ENCODE peak calls at places on chromosome 19, in six cellular contexts. D, Y, F, B, R and O are unnamed samples.

GRCh38 chr19:1312732-1313694 is 27.3 kb downstream of the EFNA2 start:
- DNase-seq in D (no peak), Y (no peak), F (peak; percentile 47), B (no peak), R (no peak), O (no peak)

GRCh38 chr19:53517114-53517741 is 20.7 kb upstream of the ZNF331 start:
- DNase-seq in D (no peak), Y (no peak), F (no peak), B (no peak), R (no peak), O (no peak)

GRCh38 chr19:45919678-45920077 is 5.1 kb upstream of the NANOS2 start:
- DNase-seq in D (no peak), Y (no peak), F (no peak), B (no peak), R (no peak), O (no peak)

GRCh38 chr19:39997595-39998216 is 846 bp downstream of the ZNF546 start:
- DNase-seq in D (no peak), Y (no peak), F (peak; percentile 80), B (no peak), R (no peak), O (no peak)

GRCh38 chr19:4196587-4197148 is 14.2 kb downstream of the ANKRD24 start:
- DNase-seq in D (no peak), Y (no peak), F (no peak), B (no peak), R (no peak), O (no peak)

GRCh38 chr19:6678690-6679109 is 8.7 kb upstream of the TNFSF14 start:
- DNase-seq in D (no peak), Y (no peak), F (no peak), B (no peak), R (no peak), O (no peak)

GRCh38 chr19:4986471-4986888 is 17.6 kb downstream of the KDM4B start:
- DNase-seq in D (no peak), Y (no peak), F (no peak), B (no peak), R (no peak), O (no peak)

GRCh38 chr19:33444238-33444992 is 70.9 kb downstream of the CEBPG start:
- DNase-seq in D (no peak), Y (no peak), F (no peak), B (no peak), R (no peak), O (no peak)

GRCh38 chr19:13012690-13013608 is 17.7 kb downstream of the NFIX start:
- DNase-seq in D (no peak), Y (no peak), F (peak; percentile 85), B (no peak), R (no peak), O (no peak)

GRCh38 chr19:7968008-7968795 is 24.7 kb upstream of the TIMM44 start:
- DNase-seq in D (no peak), Y (no peak), F (no peak), B (no peak), R (no peak), O (no peak)

GRCh38 chr19:19053508-19054314 is 10.1 kb upstream of the SLC25A42 start:
- DNase-seq in D (peak; percentile 40), Y (no peak), F (peak; percentile 79), B (peak; percentile 69), R (peak; percentile 36), O (no peak)

GRCh38 chr19:30558793-30559192 is 186.6 kb downstream of the ZNF536 start:
- DNase-seq in D (no peak), Y (no peak), F (no peak), B (no peak), R (no peak), O (no peak)

GRCh38 chr19:7242601-7243258 is 51.5 kb downstream of the INSR start:
- DNase-seq in D (no peak), Y (no peak), F (peak; percentile 78), B (no peak), R (no peak), O (no peak)

GRCh38 chr19:51114087-51114714 is 6.0 kb upstream of the CTU1 start:
- DNase-seq in D (no peak), Y (no peak), F (no peak), B (no peak), R (no peak), O (no peak)

GRCh38 chr19:38831142-38831605 is 420 bp downstream of the ECH1 start:
- DNase-seq in D (no peak), Y (peak; percentile 10), F (peak; percentile 94), B (peak; percentile 50), R (no peak), O (no peak)

GRCh38 chr19:51595190-51595589 is 24.1 kb downstream of the ZNF175 start:
- DNase-seq in D (no peak), Y (no peak), F (no peak), B (no peak), R (no peak), O (no peak)

GRCh38 chr19:17647071-17648020 is 40.8 kb downstream of the UNC13A start:
- DNase-seq in D (no peak), Y (no peak), F (no peak), B (peak; percentile 52), R (no peak), O (no peak)

GRCh38 chr19:871446-872265 is 12.2 kb downstream of the CFD start:
- DNase-seq in D (no peak), Y (no peak), F (peak; percentile 69), B (peak; percentile 43), R (no peak), O (no peak)

GRCh38 chr19:17721821-17722220 is 2.5 kb downstream of the MAP1S start:
- DNase-seq in D (no peak), Y (no peak), F (peak; percentile 81), B (no peak), R (no peak), O (no peak)

GRCh38 chr19:29524201-29524911 is 1.4 kb upstream of the VSTM2B start:
- DNase-seq in D (no peak), Y (no peak), F (no peak), B (no peak), R (no peak), O (no peak)

GRCh38 chr19:1155352-1156304 is 18.4 kb downstream of the SBNO2 start:
- DNase-seq in D (no peak), Y (no peak), F (peak; percentile 42), B (no peak), R (no peak), O (no peak)

GRCh38 chr19:40528533-40529092 is 48.1 kb upstream of the SHKBP1 start:
- DNase-seq in D (no peak), Y (no peak), F (no peak), B (no peak), R (no peak), O (no peak)

GRCh38 chr19:19434483-19435045 is 29.1 kb downstream of the GATAD2A start:
- DNase-seq in D (no peak), Y (no peak), F (peak; percentile 35), B (no peak), R (no peak), O (no peak)

GRCh38 chr19:2260341-2260751 is 4.1 kb upstream of the JSRP1 start:
- DNase-seq in D (no peak), Y (no peak), F (no peak), B (no peak), R (no peak), O (no peak)

GRCh38 chr19:10655457-10656312 is 1.5 kb downstream of the ILF3 start:
- DNase-seq in D (no peak), Y (no peak), F (peak; percentile 54), B (no peak), R (no peak), O (no peak)

GRCh38 chr19:6378036-6378435 is 2.3 kb upstream of the PSPN start:
- DNase-seq in D (no peak), Y (no peak), F (no peak), B (no peak), R (no peak), O (no peak)

GRCh38 chr19:50315773-50316448 is 13.3 kb downstream of the KCNC3 start:
- DNase-seq in D (no peak), Y (peak; percentile 56), F (no peak), B (peak; percentile 56), R (no peak), O (no peak)

GRCh38 chr19:42287826-42288107 is 14.2 kb upstream of the PRR19 start:
- DNase-seq in D (no peak), Y (no peak), F (no peak), B (no peak), R (no peak), O (no peak)